ENCODE peak calls at places on chromosomes 13 and 19, in four cellular contexts. Y is right lobe of liver, P is breast epithelium, D is heart left ventricle. L is an unnamed sample.

GRCh38 chr19:35403116-35403760 is 32.4 kb downstream of the GPR42 start:
- DNase-seq in Y (no peak), P (no peak), D (no peak), L (no peak)

GRCh38 chr19:7292950-7293794 is 1.0 kb downstream of the INSR start:
- DNase-seq in Y (peak), P (peak), D (peak), L (peak)

GRCh38 chr13:114015608-114016295 is 41.9 kb upstream of the C13orf46 start:
- DNase-seq in Y (no peak), P (peak), D (no peak), L (no peak)

GRCh38 chr13:111336666-111337065 is 16.2 kb downstream of the TEX29 start:
- DNase-seq in Y (no peak), P (no peak), D (no peak), L (no peak)

GRCh38 chr19:11096210-11096841 is 7.1 kb downstream of the LDLR start:
- DNase-seq in Y (no peak), P (no peak), D (peak), L (no peak)

GRCh38 chr13:100508391-100508790 is 80.2 kb downstream of the GGACT start:
- DNase-seq in Y (no peak), P (no peak), D (no peak), L (no peak)

GRCh38 chr13:31587696-31588266 is 151.5 kb upstream of the RXFP2 start:
- DNase-seq in Y (no peak), P (no peak), D (no peak), L (no peak)

GRCh38 chr19:2424686-2425621 is 2.4 kb downstream of the TIMM13 start:
- DNase-seq in Y (no peak), P (no peak), D (no peak), L (peak)

GRCh38 chr19:1063030-1063908 is 3.7 kb upstream of the ARHGAP45 start:
- DNase-seq in Y (no peak), P (no peak), D (no peak), L (no peak)

GRCh38 chr19:44605547-44605946 is 7.8 kb upstream of the IGSF23 start:
- DNase-seq in Y (no peak), P (no peak), D (no peak), L (no peak)

GRCh38 chr19:41872775-41873647 is 4.1 kb upstream of the CD79A start:
- DNase-seq in Y (peak), P (peak), D (peak), L (peak)

GRCh38 chr13:113327766-113328391 is 30.8 kb downstream of the LAMP1 start:
- DNase-seq in Y (no peak), P (no peak), D (no peak), L (no peak)

GRCh38 chr13:113969973-113970611 is 3.8 kb downstream of the C13orf46 start:
- DNase-seq in Y (peak), P (peak), D (no peak), L (no peak)

GRCh38 chr19:1730157-1730556 is 23.1 kb upstream of the ONECUT3 start:
- DNase-seq in Y (no peak), P (no peak), D (no peak), L (no peak)

GRCh38 chr19:16141043-16141442 is 2.4 kb upstream of the HSH2D start:
- DNase-seq in Y (no peak), P (no peak), D (no peak), L (no peak)
- H3K27ac ChIP-seq in Y (no peak), P (no peak), D (no peak), L (no peak)

GRCh38 chr13:44978328-44978727 is 10.9 kb downstream of the NUFIP1 start:
- DNase-seq in Y (no peak), P (no peak), D (no peak), L (no peak)
- TF ChIP-seq CTCF in Y (no peak), P (no peak), D (no peak), L (no peak)

DNA sequence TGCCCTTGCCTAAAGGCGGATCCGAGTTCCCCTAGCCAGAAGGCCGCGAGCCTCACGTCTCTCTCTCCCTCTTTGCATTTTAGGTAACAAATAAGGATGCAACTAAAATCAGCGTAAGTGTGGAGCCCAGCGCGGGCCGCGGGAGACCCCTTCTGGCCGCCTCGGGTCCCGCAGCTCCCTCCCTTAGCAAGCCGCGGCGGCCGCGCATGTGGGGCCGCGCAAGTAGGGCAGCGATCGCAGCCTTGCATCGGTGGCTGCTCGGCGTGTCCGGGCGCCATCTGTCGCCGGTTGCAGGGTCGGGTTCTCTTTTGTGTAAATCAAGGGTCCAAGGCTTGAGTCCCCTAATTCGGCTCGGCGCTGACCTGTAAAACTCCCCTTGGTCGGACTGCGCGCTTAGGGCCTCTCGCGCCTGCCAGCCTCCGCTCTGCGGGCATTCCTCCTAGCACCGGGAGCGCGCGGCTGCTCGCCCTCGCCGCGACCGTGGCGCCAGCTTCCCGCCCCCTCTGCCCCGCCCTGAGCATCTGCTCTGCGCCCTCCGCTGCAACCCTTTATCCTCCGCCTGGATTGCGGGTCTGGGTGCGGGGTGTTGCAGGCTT is 2.7 kb downstream of the VSTM2B start:
- DNase-seq in Y (peak), P (peak), D (peak), L (peak)
- H3K4me3 ChIP-seq in Y (no peak), P (peak), D (peak), L (peak)

GRCh38 chr19:54133312-54133956 is 4.1 kb upstream of the CNOT3 start:
- DNase-seq in Y (no peak), P (no peak), D (no peak), L (no peak)

GRCh38 chr19:54137114-54137912 is at the start of gene CNOT3:
- DNase-seq in Y (peak), P (peak), D (peak), L (peak)

GRCh38 chr19:54136086-54136863 is 1.3 kb upstream of the CNOT3 start:
- DNase-seq in Y (no peak), P (no peak), D (no peak), L (no peak)

GRCh38 chr19:54136864-54137113 is 773 bp upstream of the CNOT3 start:
- DNase-seq in Y (no peak), P (no peak), D (no peak), L (no peak)

GRCh38 chr19:54133957-54134590 is 3.5 kb upstream of the CNOT3 start:
- DNase-seq in Y (no peak), P (no peak), D (no peak), L (no peak)
- H3K27ac ChIP-seq in Y (no peak), P (no peak), D (no peak), L (no peak)

GRCh38 chr19:50280983-50281382 is 48.2 kb downstream of the KCNC3 start:
- DNase-seq in Y (no peak), P (no peak), D (no peak), L (no peak)
- TF ChIP-seq CTCF in Y (no peak), P (no peak), D (no peak), L (no peak)

GRCh38 chr19:49335784-49336481 is 727 bp downstream of the CD37 start:
- DNase-seq in Y (no peak), P (peak), D (peak), L (no peak)
- H3K4me3 ChIP-seq in Y (peak), P (peak), D (peak), L (peak)

GRCh38 chr19:18648971-18649310 is 12.1 kb downstream of the KLHL26 start:
- DNase-seq in Y (no peak), P (no peak), D (no peak), L (no peak)

GRCh38 chr19:18650048-18650435 is 13.2 kb downstream of the KLHL26 start:
- DNase-seq in Y (no peak), P (no peak), D (peak), L (no peak)

GRCh38 chr19:18650468-18651001 is 13.7 kb downstream of the KLHL26 start:
- DNase-seq in Y (no peak), P (no peak), D (peak), L (no peak)

GRCh38 chr19:18647807-18648206 is 11.0 kb downstream of the KLHL26 start:
- DNase-seq in Y (no peak), P (no peak), D (no peak), L (no peak)

GRCh38 chr19:18649371-18650047 is 12.7 kb downstream of the KLHL26 start:
- DNase-seq in Y (no peak), P (no peak), D (peak), L (peak)
- H3K27ac ChIP-seq in Y (peak), P (peak), D (peak), L (peak)

GRCh38 chr19:13014921-13015280 is 19.6 kb downstream of the NFIX start:
- DNase-seq in Y (no peak), P (no peak), D (no peak), L (no peak)

GRCh38 chr19:13012690-13013608 is 17.7 kb downstream of the NFIX start:
- DNase-seq in Y (peak), P (no peak), D (no peak), L (no peak)

GRCh38 chr19:13013649-13014048 is 18.4 kb downstream of the NFIX start:
- DNase-seq in Y (no peak), P (no peak), D (no peak), L (no peak)

GRCh38 chr19:13015361-13016231 is 20.3 kb downstream of the NFIX start:
- DNase-seq in Y (no peak), P (no peak), D (no peak), L (no peak)

GRCh38 chr19:13014101-13014920 is 19.0 kb downstream of the NFIX start:
- DNase-seq in Y (no peak), P (no peak), D (no peak), L (peak)
- TF ChIP-seq CTCF in Y (no peak), P (no peak), D (no peak), L (no peak)

GRCh38 chr13:42992585-42993122 is 613 bp upstream of the EPSTI1 start:
- DNase-seq in Y (no peak), P (no peak), D (no peak), L (no peak)
- H3K4me3 ChIP-seq in Y (peak), P (peak), D (peak), L (peak)